ENCODE peak calls at places on chromosomes 11 and 22, in four cellular contexts. W is H1, Z is K562, A is GM12878. D is an unnamed sample.

GRCh38 chr11:2462092-2462985 is 17.5 kb downstream of the KCNQ1 start:
- DNase-seq in Z (no peak), A (no peak), W (no peak), D (no peak)

GRCh38 chr11:5922749-5923426 is 19.2 kb upstream of the OR56A3 start:
- DNase-seq in A (peak; percentile 48), Z (peak; percentile 12), W (no peak), D (no peak)

GRCh38 chr22:30472994-30473720 is 1.3 kb upstream of the SEC14L3 start:
- DNase-seq in A (no peak), Z (no peak), W (no peak), D (no peak)

GRCh38 chr22:31394326-31394725 is 5.1 kb upstream of the DRG1 start:
- DNase-seq in Z (no peak), A (no peak), W (no peak), D (no peak)

GRCh38 chr11:12433571-12434061 is 56.2 kb downstream of the PARVA start:
- DNase-seq in Z (no peak), A (no peak), W (no peak), D (no peak)

GRCh38 chr11:101003468-101003867 is 126.1 kb downstream of the PGR start:
- DNase-seq in W (no peak), A (no peak), Z (no peak), D (peak; percentile 9)

GRCh38 chr22:39809772-39810557 is 83.6 kb downstream of the ENTHD1 start:
- DNase-seq in Z (no peak), W (no peak), A (no peak), D (no peak)

GRCh38 chr22:48053973-48054372 is 1291.5 kb downstream of the TBC1D22A start:
- DNase-seq in W (no peak), A (no peak), Z (no peak), D (no peak)

GRCh38 chr11:1755344-1756023 is 5.1 kb upstream of the IFITM10 start:
- DNase-seq in A (no peak), Z (no peak), W (no peak), D (no peak)

GRCh38 chr11:35364101-35364780 is 55.1 kb downstream of the SLC1A2 start:
- DNase-seq in W (no peak), Z (no peak), A (no peak), D (no peak)

GRCh38 chr11:1153951-1154487 is 3.7 kb upstream of the MUC5AC start:
- DNase-seq in A (no peak), W (no peak), Z (peak; percentile 55), D (peak; percentile 61)

DNA sequence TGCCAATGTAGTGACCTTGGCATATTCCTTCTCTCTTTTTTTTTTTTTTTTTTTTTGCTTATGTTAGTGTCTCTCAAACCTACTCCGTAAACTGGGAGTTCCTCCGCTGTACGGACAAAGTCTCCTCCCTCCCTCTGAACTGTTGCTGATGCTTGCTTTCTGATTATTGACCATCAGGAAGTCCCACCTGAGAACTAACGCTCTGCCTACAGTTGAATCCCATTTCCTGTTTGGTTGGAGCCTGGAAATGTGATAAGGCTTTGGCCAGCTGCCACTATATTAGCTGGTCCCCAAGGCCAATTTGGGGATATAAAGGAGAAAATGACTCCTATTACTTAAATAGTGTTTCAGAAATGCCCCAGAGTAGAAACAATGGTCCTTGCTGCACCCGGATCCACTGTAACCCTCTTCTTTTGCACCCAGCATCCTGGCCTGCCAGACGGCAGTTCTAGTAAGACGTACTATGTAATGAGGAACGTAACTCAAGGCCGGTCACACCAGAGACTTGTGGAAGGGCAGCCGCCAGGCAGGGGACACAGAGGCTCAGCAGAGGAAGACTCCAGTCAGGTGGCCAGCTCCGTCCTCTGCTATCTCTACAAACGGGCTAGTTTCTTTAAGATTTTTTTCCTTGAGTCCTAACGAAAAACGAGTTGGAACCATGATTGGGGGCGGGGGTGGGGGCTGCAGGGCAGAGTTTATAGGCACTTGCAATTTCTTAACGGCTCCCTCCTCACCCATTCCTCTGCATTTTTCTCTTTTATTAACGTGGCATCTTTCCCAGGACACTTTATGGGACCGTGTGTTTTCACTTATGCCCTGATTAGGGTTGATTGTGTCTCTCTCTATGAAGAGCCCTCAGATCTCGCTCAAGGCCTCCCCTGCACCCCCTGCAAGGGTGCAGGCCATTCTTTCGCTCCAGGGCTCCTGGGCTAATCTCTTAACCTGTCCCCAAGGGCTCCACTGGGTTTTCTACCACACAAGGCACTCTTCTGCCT is 72.8 kb upstream of the CDON start:
- DNase-seq in Z (no peak), A (no peak), W (no peak), D (peak; percentile 32)
- TF ChIP-seq CBX5 in Z (no peak), A (no peak), W (no peak), D (no peak)

GRCh38 chr11:117874910-117875396 is 1.5 kb downstream of the FXYD6 start:
- DNase-seq in Z (no peak), A (no peak), W (no peak), D (no peak)

GRCh38 chr11:117876341-117877119 is at the start of gene FXYD6:
- DNase-seq in A (no peak), Z (no peak), W (no peak), D (no peak)

GRCh38 chr11:117877120-117877784 is 794 bp upstream of the FXYD6 start:
- DNase-seq in A (no peak), W (no peak), Z (no peak), D (no peak)

GRCh38 chr11:117875397-117876048 is 935 bp downstream of the FXYD6 start:
- DNase-seq in A (no peak), W (no peak), Z (no peak), D (no peak)

GRCh38 chr11:117876049-117876340 is 463 bp downstream of the FXYD6 start:
- DNase-seq in A (no peak), W (no peak), Z (no peak), D (no peak)
- TF ChIP-seq HDAC2 in A (no peak), W (no peak), Z (no peak), D (no peak)

GRCh38 chr11:27227744-27228143 is 135.3 kb downstream of the CCDC34 start:
- DNase-seq in W (no peak), A (no peak), Z (no peak), D (no peak)
- TF ChIP-seq CBX5 in W (no peak), A (no peak), Z (no peak), D (no peak)

DNA sequence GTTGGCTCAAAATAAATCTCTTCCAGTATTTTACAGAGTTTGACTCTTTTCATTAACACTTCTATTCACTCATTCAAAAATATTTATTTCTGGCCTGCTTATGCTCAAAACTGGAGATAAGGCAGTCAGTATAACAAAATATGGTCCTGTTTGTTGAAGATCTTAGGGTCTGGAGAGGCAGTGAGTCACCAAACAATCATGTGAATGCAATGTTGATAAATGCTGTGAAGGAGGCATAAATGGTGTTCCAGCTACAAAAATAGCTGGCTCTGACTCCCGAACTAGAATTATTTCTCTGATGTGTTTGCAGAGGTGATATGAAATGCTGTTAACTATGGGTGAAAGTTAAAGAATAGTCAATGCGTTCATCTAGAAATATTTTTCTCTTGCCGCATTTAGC is 390.6 kb downstream of the AASDHPPT start:
- DNase-seq in A (no peak), W (no peak), Z (no peak), D (peak; percentile 20)
- TF ChIP-seq HDAC2 in A (no peak), W (no peak), Z (no peak), D (no peak)

GRCh38 chr11:76285397-76285796 is 79.1 kb upstream of the WNT11 start:
- DNase-seq in A (no peak), W (no peak), Z (no peak), D (no peak)
- TF ChIP-seq CBX5 in A (no peak), W (no peak), Z (no peak), D (no peak)

GRCh38 chr22:23119492-23120414 is 22.0 kb downstream of the RSPH14 start:
- DNase-seq in Z (peak; percentile 80), A (no peak), W (no peak), D (no peak)
- TF ChIP-seq HDAC2 in Z (no peak), A (no peak), W (no peak), D (no peak)